ENCODE peak calls at places on chromosomes 4 and X, in ten cellular contexts. A is left lung, N is cardiac muscle cell, M is fibroblast of pulmonary artery, F is upper lobe of right lung, V is HFF-Myc, I is tibial artery, H is foreskin fibroblast, Y is NB4, O is testis. W is an unnamed sample.

GRCh38 chr4:105474110-105474518 is 252 bp upstream of the PPA2 start:
- DNase-seq in V (peak; percentile 62), A (peak; percentile 90), H (peak; percentile 96), F (peak; percentile 95), I (peak; percentile 92), N (peak; percentile 91), O (peak; percentile 92), M (peak; percentile 88), Y (no peak), W (no peak)

GRCh38 chr4:159926871-159927270 is 824.0 kb downstream of the RAPGEF2 start:
- DNase-seq in F (no peak), M (no peak), V (no peak), I (no peak), O (no peak), Y (no peak), H (no peak), N (no peak), A (no peak), W (no peak)

GRCh38 chrX:39144965-39145364 is 343.7 kb downstream of the MID1IP1 start:
- DNase-seq in H (peak; percentile 28), Y (peak; percentile 76), V (no peak), I (no peak), O (no peak), F (no peak), A (no peak), N (no peak), M (no peak), W (no peak)

GRCh38 chrX:46255066-46255465 is 290.2 kb downstream of the ZNF674 start:
- DNase-seq in O (no peak), V (no peak), N (peak; percentile 14), M (no peak), A (no peak), H (peak; percentile 40), Y (peak; percentile 73), F (no peak), I (no peak), W (no peak)

GRCh38 chr4:152363086-152363485 is 172.8 kb downstream of the FBXW7 start:
- DNase-seq in M (peak; percentile 21), O (no peak), H (peak; percentile 57), A (no peak), Y (no peak), I (no peak), V (no peak), N (no peak), F (no peak), W (peak; percentile 24)

GRCh38 chr4:140049024-140049923 is 104.7 kb downstream of the MAML3 start:
- DNase-seq in I (no peak), F (peak; percentile 65), H (peak; percentile 63), V (no peak), A (peak; percentile 57), Y (peak; percentile 63), M (peak; percentile 82), O (peak; percentile 77), N (peak; percentile 66), W (no peak)

GRCh38 chrX:107979534-107979933 is 2.6 kb downstream of the TEX13B start:
- DNase-seq in N (no peak), Y (no peak), V (no peak), I (no peak), A (no peak), O (no peak), M (no peak), H (no peak), F (no peak), W (no peak)

GRCh38 chrX:45191820-45192409 is 8.8 kb downstream of the DIPK2B start:
- DNase-seq in A (no peak), F (no peak), N (peak; percentile 8), H (no peak), M (no peak), Y (no peak), V (no peak), O (peak; percentile 32), I (no peak), W (no peak)

GRCh38 chr4:89298788-89299152 is 8.8 kb downstream of the GPRIN3 start:
- DNase-seq in H (peak; percentile 41), M (peak; percentile 41), N (peak; percentile 48), O (no peak), I (no peak), V (no peak), Y (peak; percentile 43), F (no peak), A (no peak), W (no peak)

GRCh38 chrX:10039821-10040793 is 72.9 kb downstream of the CLDN34 start:
- DNase-seq in V (no peak), N (no peak), O (no peak), Y (no peak), A (no peak), M (peak; percentile 36), F (no peak), H (peak; percentile 48), I (no peak), W (no peak)

GRCh38 chr4:7649741-7650531 is 215.2 kb upstream of the PSAPL1 start:
- DNase-seq in N (peak; percentile 65), H (peak; percentile 61), A (peak; percentile 53), O (peak; percentile 44), Y (peak; percentile 93), I (no peak), M (peak; percentile 58), V (peak; percentile 98), F (peak; percentile 59), W (peak; percentile 59)

GRCh38 chr4:72318771-72319170 is 250.2 kb downstream of the ADAMTS3 start:
- DNase-seq in F (no peak), N (no peak), H (peak; percentile 37), V (no peak), A (no peak), I (no peak), Y (no peak), O (no peak), M (no peak), W (no peak)

GRCh38 chr4:34323549-34324325 is 1920.6 kb downstream of the ARAP2 start:
- DNase-seq in H (peak; percentile 69), F (no peak), I (no peak), M (peak; percentile 51), N (peak; percentile 67), V (no peak), A (no peak), Y (no peak), O (no peak), W (no peak)

GRCh38 chrX:138128025-138128671 is 562.2 kb downstream of the ZIC3 start:
- DNase-seq in Y (peak; percentile 39), O (peak; percentile 13), F (no peak), I (no peak), M (peak; percentile 22), N (peak; percentile 29), H (peak; percentile 1), V (peak; percentile 1), A (no peak), W (no peak)

GRCh38 chr4:108336076-108336475 is 167.3 kb upstream of the LEF1 start:
- DNase-seq in Y (no peak), H (peak; percentile 14), I (no peak), F (no peak), M (no peak), N (peak; percentile 6), A (no peak), V (no peak), O (no peak), W (no peak)

GRCh38 chrX:13147147-13147546 is 102.7 kb upstream of the FAM9C start:
- DNase-seq in N (no peak), H (no peak), F (no peak), O (no peak), I (no peak), V (no peak), A (no peak), Y (no peak), M (no peak), W (no peak)
- H3K4me3 ChIP-seq in N (no peak overlapping the region), H (no peak overlapping the region), F (no peak overlapping the region), O (no peak overlapping the region), I (no peak overlapping the region), V (no peak overlapping the region), A (no peak overlapping the region), Y (no peak overlapping the region), M (no peak overlapping the region), W (no peak overlapping the region)

DNA sequence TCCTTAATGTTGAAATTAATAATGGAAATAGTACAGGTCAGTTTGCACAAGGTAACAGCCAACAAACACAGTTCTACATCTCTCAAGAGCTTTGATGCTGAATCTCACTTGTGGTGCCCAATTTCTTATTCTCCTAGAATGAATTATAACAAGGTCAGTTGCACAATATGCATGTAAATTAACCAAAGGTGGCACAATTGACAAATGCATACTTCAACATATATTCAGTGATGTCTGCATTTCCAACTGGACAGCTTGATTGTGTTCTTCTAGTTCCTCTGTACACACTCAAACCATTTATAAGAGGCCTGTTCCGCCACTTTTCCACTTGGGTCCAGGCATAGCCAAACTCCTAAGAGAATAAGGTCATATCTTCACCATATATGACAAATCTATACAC is 210.3 kb upstream of the EPHA5 start:
- DNase-seq in I (no peak), H (no peak), Y (peak; percentile 19), A (no peak), O (no peak), N (peak; percentile 16), M (peak; percentile 6), F (no peak), V (no peak), W (no peak)
- TF ChIP-seq CTCF in I (no peak), H (no peak), Y (no peak), A (no peak), O (no peak), N (no peak), M (no peak), F (no peak), V (no peak), W (no peak)

GRCh38 chr4:123386608-123387007 is 10.0 kb upstream of the SPRY1 start:
- DNase-seq in V (no peak), H (no peak), Y (no peak), N (peak; percentile 25), M (peak; percentile 26), I (no peak), F (no peak), O (no peak), A (no peak), W (no peak)
- H3K4me3 ChIP-seq in V (no peak overlapping the region), H (no peak overlapping the region), Y (no peak overlapping the region), N (no peak overlapping the region), M (no peak overlapping the region), I (no peak overlapping the region), F (no peak overlapping the region), O (no peak overlapping the region), A (no peak overlapping the region), W (no peak overlapping the region)

GRCh38 chrX:131727778-131728177 is 183.9 kb downstream of the OR13H1 start:
- DNase-seq in N (no peak), V (no peak), Y (no peak), I (no peak), M (no peak), A (no peak), H (no peak), O (no peak), F (no peak), W (no peak)

GRCh38 chrX:131724292-131724691 is 180.4 kb downstream of the OR13H1 start:
- DNase-seq in I (no peak), V (no peak), F (no peak), M (no peak), N (no peak), Y (no peak), O (no peak), A (no peak), H (no peak), W (no peak)

GRCh38 chrX:131728295-131729145 is 184.6 kb downstream of the OR13H1 start:
- DNase-seq in O (peak; percentile 13), M (no peak), Y (no peak), H (no peak), F (no peak), N (no peak), V (no peak), I (no peak), A (peak; percentile 78), W (no peak)

GRCh38 chrX:131725001-131725654 is 181.3 kb downstream of the OR13H1 start:
- DNase-seq in V (no peak), M (no peak), O (no peak), H (no peak), I (no peak), Y (peak; percentile 3), F (no peak), A (no peak), N (no peak), W (no peak)

GRCh38 chrX:131729295-131729694 is 185.4 kb downstream of the OR13H1 start:
- DNase-seq in V (no peak), I (no peak), O (peak; percentile 16), M (no peak), H (no peak), F (no peak), A (peak; percentile 87), Y (no peak), N (no peak), W (no peak)
- TF ChIP-seq CTCF in V (no peak), I (no peak), O (no peak), M (no peak), H (no peak), F (no peak), A (no peak), Y (no peak), N (no peak), W (no peak)

W was measured in AG04449.